ENCODE peak calls at places on chromosomes 11 and 22, in four cellular contexts. R is EL, S is NCI-H2171, B is heart right ventricle. P is an unnamed sample.

GRCh38 chr11:64230209-64230984 is at the start of gene DNAJC4:
- DNase-seq in B (peak), S (peak), R (peak), P (peak)

GRCh38 chr22:36285545-36285944 is 32.6 kb downstream of the APOL1 start:
- DNase-seq in R (no peak), S (no peak), B (no peak), P (no peak)

GRCh38 chr11:109308551-109308950 is 113.4 kb upstream of the C11orf87 start:
- DNase-seq in R (no peak), S (peak), B (no peak), P (no peak)

GRCh38 chr11:2943711-2944118 is 14.5 kb upstream of the PHLDA2 start:
- DNase-seq in S (no peak), R (no peak), B (no peak), P (no peak)

GRCh38 chr11:130475426-130476053 is 27.1 kb downstream of the ADAMTS15 start:
- DNase-seq in R (no peak), B (no peak), S (no peak), P (no peak)

GRCh38 chr11:108666373-108666772 is 1.5 kb downstream of the DDX10 start:
- DNase-seq in B (no peak), R (peak), S (no peak), P (no peak)

GRCh38 chr22:20181194-20181931 is 30.5 kb upstream of the CCDC188 start:
- DNase-seq in S (no peak), B (no peak), R (no peak), P (no peak)

GRCh38 chr11:62921573-62922188 is 518 bp upstream of the CHRM1 start:
- DNase-seq in B (no peak), R (peak), S (no peak), P (no peak)

GRCh38 chr11:78832226-78832947 is 257.7 kb upstream of the NARS2 start:
- DNase-seq in S (no peak), B (no peak), R (no peak), P (no peak)

GRCh38 chr11:109034341-109034696 is 369.4 kb downstream of the DDX10 start:
- DNase-seq in R (peak), S (no peak), B (no peak), P (no peak)

GRCh38 chr11:72042059-72042425 is 38.3 kb downstream of the NUMA1 start:
- DNase-seq in S (no peak), R (no peak), B (no peak), P (no peak)

GRCh38 chr22:20115691-20116375 is at the start of gene RANBP1:
- DNase-seq in R (no peak), S (no peak), B (no peak), P (no peak)

GRCh38 chr11:105367129-105367528 is 227.6 kb upstream of the CARD18 start:
- DNase-seq in S (no peak), R (no peak), B (no peak), P (no peak)

GRCh38 chr11:35030716-35031213 is 108.2 kb upstream of the CD44 start:
- DNase-seq in S (no peak), R (peak), B (peak), P (no peak)

GRCh38 chr11:56659755-56660154 is 3.7 kb upstream of the OR5AR1 start:
- DNase-seq in S (no peak), B (no peak), R (no peak), P (no peak)

GRCh38 chr22:35631597-35631996 is 14.5 kb upstream of the MB start:
- DNase-seq in S (no peak), B (no peak), R (peak), P (no peak)

GRCh38 chr11:118129475-118130196 is 23.0 kb downstream of the SCN4B start:
- DNase-seq in R (no peak), B (no peak), S (no peak), P (no peak)

GRCh38 chr11:124740277-124740882 is 638 bp downstream of the NRGN start:
- DNase-seq in S (no peak), B (no peak), R (peak), P (no peak)

GRCh38 chr22:45270095-45271020 is 14.4 kb upstream of the UPK3A start:
- DNase-seq in R (no peak), B (no peak), S (no peak), P (no peak)

GRCh38 chr22:50441428-50441993 is 33.3 kb downstream of the SBF1 start:
- DNase-seq in R (no peak), S (no peak), B (no peak), P (no peak)